ENCODE peak calls at places on chromosomes 16 and 17, in eight cellular contexts. B is cardiac muscle cell; X is COR-L47; C is AG09319; V is HTR-8/SVneo; A is EH; I is activated effector memory CD4-positive, alpha-beta T cell treated with Interleukin-2 at 50 U/mL for 16 hours; Q is left cardiac atrium. S is an unnamed sample.

GRCh38 chr16:8867483-8868271 is 1.1 kb downstream of the CARHSP1 start:
- DNase-seq in B (peak), X (peak), C (no peak), V (no peak), A (peak), I (no peak), Q (peak), S (no peak)

GRCh38 chr16:55656695-55657092 is 906 bp downstream of the SLC6A2 start:
- DNase-seq in B (no peak), X (no peak), C (no peak), V (no peak), A (no peak), I (no peak), Q (no peak), S (no peak)

GRCh38 chr17:21268596-21269188 is 15.5 kb upstream of the NATD1 start:
- DNase-seq in B (no peak), X (no peak), C (no peak), V (no peak), A (no peak), I (no peak), Q (no peak), S (no peak)

GRCh38 chr17:6868579-6868978 is 37.0 kb upstream of the TEKT1 start:
- DNase-seq in B (no peak), X (no peak), C (no peak), V (no peak), A (no peak), I (no peak), Q (no peak), S (peak)

GRCh38 chr16:66198641-66199040 is 167.8 kb upstream of the CDH5 start:
- DNase-seq in B (no peak), X (no peak), C (no peak), V (no peak), A (no peak), I (no peak), Q (no peak), S (no peak)

GRCh38 chr17:55825213-55825612 is 74.4 kb downstream of the PCTP start:
- DNase-seq in B (no peak), X (peak), C (no peak), V (no peak), A (no peak), I (no peak), Q (no peak), S (no peak)

GRCh38 chr16:87702325-87702811 is 63.4 kb downstream of the KLHDC4 start:
- DNase-seq in B (peak), X (no peak), C (no peak), V (peak), A (peak), I (peak), Q (no peak), S (no peak)

GRCh38 chr16:20866161-20866772 is 33.9 kb downstream of the DCUN1D3 start:
- DNase-seq in B (peak), X (no peak), C (no peak), V (peak), A (peak), I (no peak), Q (peak), S (peak)

GRCh38 chr17:65198653-65199382 is 61.6 kb downstream of the RGS9 start:
- DNase-seq in B (peak), X (peak), C (peak), V (peak), A (peak), I (no peak), Q (no peak), S (peak)

GRCh38 chr17:19014628-19015215 is 10.2 kb upstream of the FAM83G start:
- DNase-seq in B (no peak), X (no peak), C (no peak), V (no peak), A (no peak), I (no peak), Q (peak), S (no peak)

GRCh38 chr16:29745126-29745852 is 501 bp downstream of the C16orf54 start:
- DNase-seq in B (no peak), X (no peak), C (no peak), V (no peak), A (no peak), I (peak), Q (no peak), S (no peak)

GRCh38 chr17:2174048-2174447 is 119.1 kb downstream of the HIC1 start:
- DNase-seq in B (no peak), X (no peak), C (no peak), V (no peak), A (peak), I (no peak), Q (no peak), S (no peak)

GRCh38 chr16:79492036-79492435 is 108.5 kb downstream of the MAF start:
- DNase-seq in B (no peak), X (no peak), C (no peak), V (no peak), A (no peak), I (no peak), Q (no peak), S (no peak)

GRCh38 chr16:56284521-56284920 is 93.2 kb downstream of the GNAO1 start:
- DNase-seq in B (no peak), X (no peak), C (no peak), V (no peak), A (no peak), I (no peak), Q (no peak), S (no peak)

GRCh38 chr16:86566601-86566965 is at the start of gene FOXC2:
- DNase-seq in B (peak), X (no peak), C (peak), V (peak), A (peak), I (no peak), Q (peak), S (no peak)

GRCh38 chr16:84825896-84826557 is 6.2 kb downstream of the CRISPLD2 start:
- DNase-seq in B (no peak), X (no peak), C (no peak), V (no peak), A (peak), I (no peak), Q (no peak), S (no peak)

GRCh38 chr16:19899605-19899955 is 14.9 kb upstream of the GPRC5B start:
- DNase-seq in B (no peak), X (no peak), C (no peak), V (no peak), A (no peak), I (no peak), Q (no peak), S (no peak)

GRCh38 chr16:28621756-28622155 is 11.9 kb upstream of the SULT1A1 start:
- DNase-seq in B (no peak), X (no peak), C (no peak), V (no peak), A (no peak), I (no peak), Q (no peak), S (no peak)

GRCh38 chr16:2767140-2767731 is 9.8 kb downstream of the ELOB start:
- DNase-seq in B (no peak), X (no peak), C (no peak), V (no peak), A (no peak), I (no peak), Q (peak), S (no peak)

GRCh38 chr16:63613701-63614100 is 1508.2 kb downstream of the CDH11 start:
- DNase-seq in B (no peak), X (no peak), C (no peak), V (no peak), A (no peak), I (no peak), Q (no peak), S (no peak)

GRCh38 chr17:60090412-60090811 is 11.7 kb upstream of the HEATR6 start:
- DNase-seq in B (no peak), X (no peak), C (no peak), V (no peak), A (no peak), I (no peak), Q (no peak), S (no peak)

GRCh38 chr16:69111831-69112230 is 6.4 kb downstream of the HAS3 start:
- DNase-seq in B (no peak), X (no peak), C (no peak), V (no peak), A (no peak), I (no peak), Q (no peak), S (no peak)

GRCh38 chr17:64148017-64148631 is 18.2 kb upstream of the ERN1 start:
- DNase-seq in B (no peak), X (no peak), C (no peak), V (no peak), A (peak), I (no peak), Q (no peak), S (no peak)

GRCh38 chr17:43754947-43755346 is 3.6 kb downstream of the SOST start:
- DNase-seq in B (no peak), X (no peak), C (no peak), V (no peak), A (no peak), I (no peak), Q (no peak), S (no peak)

GRCh38 chr16:69936252-69936651 is 14.9 kb upstream of the CLEC18A start:
- DNase-seq in B (no peak), X (no peak), C (no peak), V (no peak), A (no peak), I (no peak), Q (no peak), S (no peak)

GRCh38 chr16:23131841-23132576 is 17.2 kb downstream of the USP31 start:
- DNase-seq in B (no peak), X (no peak), C (no peak), V (no peak), A (peak), I (no peak), Q (no peak), S (no peak)

GRCh38 chr17:4518901-4519300 is 20.2 kb downstream of the SPNS2 start:
- DNase-seq in B (no peak), X (no peak), C (no peak), V (no peak), A (no peak), I (no peak), Q (no peak), S (no peak)

GRCh38 chr17:41665566-41666335 is 22.9 kb upstream of the EIF1 start:
- DNase-seq in B (peak), X (peak), C (no peak), V (peak), A (peak), I (peak), Q (peak), S (peak)

GRCh38 chr17:7235693-7236665 is 1.7 kb upstream of the DVL2 start:
- DNase-seq in B (no peak), X (no peak), C (no peak), V (no peak), A (no peak), I (no peak), Q (no peak), S (no peak)

S was measured in HCT116.